ENCODE peak calls at places on chromosomes 3 and 15, in nine cellular contexts. G, X, K, A, S, D, T, W and C are unnamed samples.

GRCh38 chr3:70471464-70472342 is 159.3 kb upstream of the MDFIC2 start:
- DNase-seq in G (no peak), X (no peak), K (no peak), A (no peak), S (no peak), D (no peak), T (no peak), W (no peak), C (no peak)

GRCh38 chr3:186582541-186582940 is 12.0 kb downstream of the DNAJB11 start:
- DNase-seq in G (no peak), X (no peak), K (no peak), A (no peak), S (no peak), D (no peak), T (no peak), W (no peak), C (no peak)

GRCh38 chr15:31308185-31308639 is 18.4 kb upstream of the KLF13 start:
- DNase-seq in G (no peak), X (no peak), K (no peak), A (no peak), S (peak), D (no peak), T (no peak), W (no peak), C (peak)

GRCh38 chr15:98216166-98216565 is 255.7 kb downstream of the ARRDC4 start:
- DNase-seq in G (no peak), X (no peak), K (no peak), A (no peak), S (no peak), D (no peak), T (no peak), W (no peak), C (no peak)

GRCh38 chr3:64067510-64068346 is 44.4 kb upstream of the PSMD6 start:
- DNase-seq in G (no peak), X (no peak), K (no peak), A (no peak), S (no peak), D (no peak), T (no peak), W (no peak), C (no peak)

GRCh38 chr15:29774900-29775299 is 47.4 kb downstream of the TJP1 start:
- DNase-seq in G (no peak), X (no peak), K (peak), A (peak), S (no peak), D (no peak), T (no peak), W (no peak), C (no peak)

GRCh38 chr3:127016043-127016343 is 33.1 kb downstream of the PLXNA1 start:
- DNase-seq in G (no peak), X (no peak), K (no peak), A (no peak), S (no peak), D (no peak), T (no peak), W (no peak), C (no peak)

GRCh38 chr3:47908744-47909143 is 105.8 kb downstream of the DHX30 start:
- DNase-seq in G (no peak), X (no peak), K (no peak), A (no peak), S (no peak), D (no peak), T (no peak), W (no peak), C (no peak)

GRCh38 chr15:90644526-90644925 is 72.6 kb upstream of the BLM start:
- DNase-seq in G (no peak), X (no peak), K (no peak), A (no peak), S (no peak), D (no peak), T (no peak), W (no peak), C (no peak)

GRCh38 chr3:4351164-4351855 is 48.1 kb downstream of the SETMAR start:
- DNase-seq in G (no peak), X (no peak), K (no peak), A (no peak), S (no peak), D (peak), T (no peak), W (no peak), C (no peak)

GRCh38 chr3:36221975-36222374 is 158.3 kb upstream of the STAC start:
- DNase-seq in G (no peak), X (no peak), K (no peak), A (no peak), S (no peak), D (no peak), T (no peak), W (no peak), C (no peak)

GRCh38 chr3:182920515-182921084 is 59.7 kb downstream of the DCUN1D1 start:
- DNase-seq in G (no peak), X (no peak), K (no peak), A (peak), S (peak), D (no peak), T (no peak), W (no peak), C (no peak)

GRCh38 chr3:150351398-150351797 is 56.7 kb upstream of the TSC22D2 start:
- DNase-seq in G (no peak), X (no peak), K (no peak), A (no peak), S (no peak), D (peak), T (no peak), W (no peak), C (no peak)

GRCh38 chr3:23648965-23649328 is 156.8 kb upstream of the UBE2E1 start:
- DNase-seq in G (peak), X (no peak), K (no peak), A (no peak), S (no peak), D (peak), T (no peak), W (no peak), C (no peak)

GRCh38 chr3:23648326-23648964 is 157.3 kb upstream of the UBE2E1 start:
- DNase-seq in G (no peak), X (no peak), K (no peak), A (no peak), S (no peak), D (peak), T (no peak), W (no peak), C (no peak)

GRCh38 chr3:23649502-23649901 is 156.3 kb upstream of the UBE2E1 start:
- DNase-seq in G (no peak), X (no peak), K (no peak), A (no peak), S (no peak), D (no peak), T (no peak), W (no peak), C (no peak)

GRCh38 chr3:23647706-23648258 is 158.0 kb upstream of the UBE2E1 start:
- DNase-seq in G (no peak), X (no peak), K (no peak), A (no peak), S (no peak), D (no peak), T (no peak), W (no peak), C (peak)

GRCh38 chr3:23650371-23651140 is 155.2 kb upstream of the UBE2E1 start:
- DNase-seq in G (no peak), X (no peak), K (no peak), A (no peak), S (no peak), D (peak), T (no peak), W (no peak), C (no peak)
- TF ChIP-seq POLR2A in G (no peak), X (no peak), K (no peak), A (no peak), S (no peak), D (no peak), T (no peak), W (no peak), C (no peak)

DNA sequence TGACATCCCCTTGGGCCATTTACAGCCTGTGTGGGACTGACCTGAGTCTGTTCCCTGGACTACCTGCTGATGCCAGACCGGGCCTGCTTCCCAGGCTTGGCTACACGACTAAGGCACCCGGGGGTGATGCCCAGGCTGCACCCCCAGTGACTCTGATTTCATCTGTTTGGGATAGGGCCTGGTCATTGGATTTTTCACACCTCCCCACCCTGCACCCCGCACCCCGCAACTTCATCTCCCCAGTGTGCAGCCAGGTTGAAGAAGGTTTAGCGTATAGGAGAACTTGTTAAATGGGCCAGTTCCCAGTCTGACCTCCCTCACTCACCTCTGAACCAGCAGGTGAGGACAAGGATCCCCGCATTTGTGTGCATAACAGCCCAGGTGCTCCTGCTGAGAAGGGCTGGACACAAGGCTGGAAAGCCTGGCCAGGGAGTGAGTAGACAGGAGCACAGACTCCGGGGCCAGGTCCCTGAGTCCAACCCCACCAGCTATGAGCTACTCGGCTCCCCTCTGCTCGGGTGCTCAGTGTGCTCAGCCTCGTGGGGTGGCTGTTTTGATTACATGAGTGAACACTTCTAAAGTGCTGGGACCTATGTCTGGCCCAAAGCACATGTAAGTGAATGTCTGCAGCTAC is 18.5 kb downstream of the SLC6A20 start:
- DNase-seq in G (no peak), X (no peak), K (no peak), A (no peak), S (no peak), D (no peak), T (peak), W (peak), C (peak)
- H3K4me3 ChIP-seq in G (no peak), X (no peak), K (no peak), A (no peak), S (no peak), D (no peak), T (no peak), W (no peak), C (no peak)

GRCh38 chr15:48681274-48681840 is 35.8 kb upstream of the FBN1 start:
- DNase-seq in G (no peak), X (no peak), K (no peak), A (no peak), S (no peak), D (no peak), T (no peak), W (no peak), C (no peak)

GRCh38 chr15:48683991-48684765 is 38.7 kb upstream of the FBN1 start:
- DNase-seq in G (no peak), X (no peak), K (peak), A (no peak), S (no peak), D (no peak), T (no peak), W (no peak), C (no peak)

GRCh38 chr15:48680841-48681240 is 35.3 kb upstream of the FBN1 start:
- DNase-seq in G (no peak), X (no peak), K (no peak), A (no peak), S (no peak), D (no peak), T (no peak), W (no peak), C (no peak)

GRCh38 chr15:48679952-48680351 is 34.4 kb upstream of the FBN1 start:
- DNase-seq in G (no peak), X (no peak), K (no peak), A (no peak), S (no peak), D (no peak), T (no peak), W (no peak), C (no peak)

GRCh38 chr15:48682949-48683651 is 37.6 kb upstream of the FBN1 start:
- DNase-seq in G (peak), X (peak), K (peak), A (no peak), S (no peak), D (no peak), T (peak), W (no peak), C (no peak)
- TF ChIP-seq POLR2AphosphoS5 in G (no peak), X (no peak), K (no peak), A (no peak), S (no peak), D (no peak), T (peak), W (no peak), C (no peak)

GRCh38 chr3:49104052-49104426 is 518 bp downstream of the QARS1 start:
- DNase-seq in G (no peak), X (no peak), K (no peak), A (no peak), S (no peak), D (no peak), T (no peak), W (no peak), C (no peak)

GRCh38 chr3:49108346-49108745 is 3.8 kb upstream of the QARS1 start:
- DNase-seq in G (no peak), X (no peak), K (no peak), A (no peak), S (no peak), D (no peak), T (no peak), W (no peak), C (no peak)

GRCh38 chr3:49098910-49099630 is 5.2 kb upstream of the QRICH1 start:
- DNase-seq in G (no peak), X (no peak), K (no peak), A (no peak), S (no peak), D (no peak), T (no peak), W (no peak), C (no peak)

GRCh38 chr3:49100046-49100615 is 4.4 kb downstream of the QARS1 start:
- DNase-seq in G (no peak), X (no peak), K (no peak), A (no peak), S (no peak), D (no peak), T (no peak), W (no peak), C (no peak)

GRCh38 chr3:49104427-49105291 is at the start of gene QARS1:
- DNase-seq in G (peak), X (peak), K (peak), A (peak), S (peak), D (peak), T (peak), W (peak), C (no peak)
- TF ChIP-seq POLR2A in G (peak), X (no peak), K (peak), A (peak), S (peak), D (peak), T (no peak), W (no peak), C (no peak)

DNA sequence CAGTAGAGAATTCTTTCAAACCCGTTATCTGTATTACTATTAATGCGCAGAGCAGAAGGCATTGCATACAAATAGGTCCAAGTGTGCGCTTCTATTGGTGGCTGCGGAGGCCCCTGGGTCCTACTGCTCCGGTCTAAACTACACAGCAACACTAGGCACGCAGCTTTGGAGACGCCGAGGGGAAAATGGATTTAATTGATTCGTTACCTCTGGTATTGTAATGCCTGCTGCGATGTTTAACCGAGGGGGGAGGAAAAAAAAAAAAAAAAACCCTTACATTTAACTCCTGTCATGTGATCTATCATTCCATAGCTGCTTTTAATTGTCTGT is at the start of gene ROBO1:
- DNase-seq in G (no peak), X (no peak), K (no peak), A (no peak), S (no peak), D (no peak), T (no peak), W (no peak), C (no peak)
- H3K4me3 ChIP-seq in G (peak), X (no peak), K (no peak), A (no peak), S (peak), D (peak), T (peak), W (peak), C (peak)

GRCh38 chr3:12235691-12236090 is 53.2 kb upstream of the PPARG start:
- DNase-seq in G (no peak), X (no peak), K (no peak), A (no peak), S (no peak), D (no peak), T (no peak), W (no peak), C (no peak)
- TF ChIP-seq POLR2AphosphoS5 in G (no peak), X (no peak), K (no peak), A (no peak), S (no peak), D (no peak), T (no peak), W (no peak), C (no peak)

GRCh38 chr3:158111861-158112260 is 2.0 kb downstream of the RSRC1 start:
- DNase-seq in G (no peak), X (no peak), K (no peak), A (no peak), S (no peak), D (no peak), T (no peak), W (no peak), C (no peak)

GRCh38 chr3:158108596-158108995 is 1.3 kb upstream of the RSRC1 start:
- DNase-seq in G (no peak), X (no peak), K (no peak), A (no peak), S (no peak), D (no peak), T (no peak), W (no peak), C (no peak)

GRCh38 chr3:158109295-158109803 is 540 bp upstream of the RSRC1 start:
- DNase-seq in G (no peak), X (no peak), K (no peak), A (no peak), S (no peak), D (no peak), T (no peak), W (no peak), C (no peak)

GRCh38 chr3:158110658-158111018 is 749 bp downstream of the RSRC1 start:
- DNase-seq in G (no peak), X (no peak), K (no peak), A (no peak), S (no peak), D (no peak), T (no peak), W (no peak), C (no peak)

DNA sequence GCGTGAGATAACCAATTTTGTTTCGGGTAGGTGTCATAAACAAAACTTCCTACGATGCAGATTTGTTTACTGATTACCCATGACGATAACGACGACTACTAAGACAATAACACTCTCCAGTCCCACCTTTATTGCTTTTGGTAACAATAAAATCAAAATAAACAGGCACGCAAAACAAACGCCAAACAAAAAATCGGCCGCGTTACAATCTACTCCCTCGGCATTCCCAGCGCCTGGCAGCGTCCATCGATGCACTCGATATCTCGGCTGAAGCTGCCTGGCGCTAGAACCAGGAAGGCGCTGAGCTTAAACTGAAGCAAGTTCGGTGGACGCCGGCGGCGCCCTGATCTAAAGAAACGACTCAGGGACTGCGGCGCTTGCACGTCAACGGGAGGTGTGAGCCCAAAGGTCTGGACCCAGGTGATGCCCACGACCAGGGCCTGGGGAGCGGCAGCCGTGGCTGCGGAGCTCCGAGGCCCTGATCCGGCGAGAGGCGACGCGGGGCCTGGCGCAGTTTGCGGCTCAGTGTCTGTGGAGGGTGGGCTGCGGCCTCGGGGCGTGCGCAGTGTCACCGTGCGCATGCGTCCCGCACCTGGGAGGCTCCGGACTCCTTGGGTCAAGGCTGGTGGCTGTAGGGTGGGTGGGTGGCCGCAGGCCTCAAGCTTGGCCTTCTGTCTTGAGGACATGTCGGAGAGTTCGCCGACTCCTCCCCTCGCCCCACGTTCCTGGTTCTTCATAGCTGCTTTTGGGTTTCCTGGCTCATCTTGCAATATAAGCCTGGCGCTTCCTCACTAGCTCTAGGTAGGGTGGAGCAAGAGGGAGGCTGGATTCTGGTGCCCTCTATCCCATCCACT is at the start of gene RSRC1:
- DNase-seq in G (peak), X (peak), K (peak), A (peak), S (peak), D (peak), T (peak), W (peak), C (no peak)
- TF ChIP-seq POLR2A in G (peak), X (no peak), K (peak), A (peak), S (peak), D (peak), T (no peak), W (no peak), C (no peak)

GRCh38 chr3:119939087-119939486 is 155.2 kb downstream of the GSK3B start:
- DNase-seq in G (no peak), X (no peak), K (no peak), A (no peak), S (no peak), D (no peak), T (no peak), W (no peak), C (no peak)

GRCh38 chr3:119934250-119934649 is 152.3 kb downstream of the NR1I2 start:
- DNase-seq in G (no peak), X (no peak), K (no peak), A (no peak), S (no peak), D (no peak), T (no peak), W (no peak), C (no peak)

GRCh38 chr3:119933197-119933596 is 151.3 kb downstream of the NR1I2 start:
- DNase-seq in G (no peak), X (no peak), K (no peak), A (no peak), S (no peak), D (no peak), T (no peak), W (no peak), C (no peak)

GRCh38 chr3:119937229-119937628 is 155.3 kb downstream of the NR1I2 start:
- DNase-seq in G (no peak), X (no peak), K (no peak), A (no peak), S (no peak), D (no peak), T (no peak), W (no peak), C (no peak)
- H3K4me3 ChIP-seq in G (no peak), X (no peak), K (no peak), A (no peak), S (no peak), D (no peak), T (no peak), W (no peak), C (no peak)

GRCh38 chr15:24957691-24958090 is 2.9 kb downstream of the SNRPN start:
- DNase-seq in G (no peak), X (no peak), K (no peak), A (no peak), S (no peak), D (no peak), T (no peak), W (no peak), C (no peak)
- TF ChIP-seq POLR2AphosphoS5 in G (no peak), X (no peak), K (no peak), A (no peak), S (no peak), D (no peak), T (no peak), W (no peak), C (no peak)